ENCODE peak calls at places on chromosomes 2 and 18, in six cellular contexts. One of them, this sample, is unnamed.
A peak's percentile ranks its signal among the peaks of the same experiment; 100 is the strongest.

GRCh38 chr18:36499938-36500337 is 202.4 kb downstream of the FHOD3 start:
- DNase-seq in H7: no peak
- DNase-seq in RWPE1: no peak
- DNase-seq in BJ: no peak
- DNase-seq in GM13977: peak; percentile 57
- DNase-seq in activated CD4-positive, CD25-positive, alpha-beta regulatory T cell: no peak
- DNase-seq in this sample: peak; percentile 18

GRCh38 chr2:211114826-211115450 is 558.5 kb downstream of the CPS1 start:
- DNase-seq in H7: no peak
- DNase-seq in BJ: no peak
- DNase-seq in RWPE1: no peak
- DNase-seq in GM13977: no peak
- DNase-seq in activated CD4-positive, CD25-positive, alpha-beta regulatory T cell: no peak
- DNase-seq in this sample: no peak

GRCh38 chr18:5196253-5197031 is 615 bp downstream of the AKAIN1 start:
- DNase-seq in activated CD4-positive, CD25-positive, alpha-beta regulatory T cell: no peak
- DNase-seq in GM13977: no peak
- DNase-seq in BJ: no peak
- DNase-seq in H7: peak; percentile 73
- DNase-seq in RWPE1: no peak
- DNase-seq in this sample: no peak

GRCh38 chr2:70850905-70851304 is 15.3 kb upstream of the CD207 start:
- DNase-seq in BJ: no peak
- DNase-seq in H7: no peak
- DNase-seq in GM13977: no peak
- DNase-seq in RWPE1: no peak
- DNase-seq in activated CD4-positive, CD25-positive, alpha-beta regulatory T cell: no peak
- DNase-seq in this sample: peak; percentile 9

GRCh38 chr2:127577973-127578372 is 42.5 kb downstream of the MYO7B start:
- DNase-seq in H7: peak; percentile 21
- DNase-seq in GM13977: no peak
- DNase-seq in activated CD4-positive, CD25-positive, alpha-beta regulatory T cell: no peak
- DNase-seq in BJ: no peak
- DNase-seq in RWPE1: no peak
- DNase-seq in this sample: no peak

GRCh38 chr2:226835420-226835795 is 446 bp upstream of the RHBDD1 start:
- DNase-seq in RWPE1: peak; percentile 42
- DNase-seq in GM13977: no peak
- DNase-seq in activated CD4-positive, CD25-positive, alpha-beta regulatory T cell: peak; percentile 41
- DNase-seq in H7: peak; percentile 66
- DNase-seq in BJ: no peak
- DNase-seq in this sample: no peak

GRCh38 chr2:88738271-88738670 is 46.8 kb downstream of the RPIA start:
- DNase-seq in GM13977: no peak
- DNase-seq in activated CD4-positive, CD25-positive, alpha-beta regulatory T cell: no peak
- DNase-seq in H7: no peak
- DNase-seq in RWPE1: no peak
- DNase-seq in BJ: no peak
- DNase-seq in this sample: no peak

GRCh38 chr18:10290244-10291240 is 163.9 kb upstream of the APCDD1 start:
- DNase-seq in RWPE1: no peak
- DNase-seq in activated CD4-positive, CD25-positive, alpha-beta regulatory T cell: no peak
- DNase-seq in BJ: peak; percentile 55
- DNase-seq in H7: no peak
- DNase-seq in GM13977: peak; percentile 34
- DNase-seq in this sample: no peak

GRCh38 chr2:3254438-3254941 is 123.1 kb downstream of the EIPR1 start:
- DNase-seq in BJ: no peak
- DNase-seq in GM13977: peak; percentile 69
- DNase-seq in RWPE1: no peak
- DNase-seq in H7: no peak
- DNase-seq in activated CD4-positive, CD25-positive, alpha-beta regulatory T cell: no peak
- DNase-seq in this sample: no peak

GRCh38 chr2:238168196-238168815 is 9.5 kb downstream of the ERFE start:
- DNase-seq in H7: no peak
- DNase-seq in GM13977: peak; percentile 22
- DNase-seq in RWPE1: no peak
- DNase-seq in BJ: no peak
- DNase-seq in activated CD4-positive, CD25-positive, alpha-beta regulatory T cell: no peak
- DNase-seq in this sample: no peak

GRCh38 chr18:74499633-74500032 is 3.5 kb downstream of the CNDP2 start:
- DNase-seq in activated CD4-positive, CD25-positive, alpha-beta regulatory T cell: no peak
- DNase-seq in H7: no peak
- DNase-seq in GM13977: peak; percentile 73
- DNase-seq in RWPE1: peak; percentile 53
- DNase-seq in BJ: no peak
- DNase-seq in this sample: peak; percentile 16

GRCh38 chr2:158753561-158754302 is 41.4 kb upstream of the DAPL1 start:
- DNase-seq in activated CD4-positive, CD25-positive, alpha-beta regulatory T cell: no peak
- DNase-seq in BJ: no peak
- DNase-seq in H7: peak; percentile 63
- DNase-seq in GM13977: peak; percentile 64
- DNase-seq in RWPE1: peak; percentile 81
- DNase-seq in this sample: peak; percentile 46

GRCh38 chr2:204177977-204178522 is 241.5 kb downstream of the ICOS start:
- DNase-seq in GM13977: peak; percentile 30
- DNase-seq in H7: peak; percentile 24
- DNase-seq in BJ: no peak
- DNase-seq in activated CD4-positive, CD25-positive, alpha-beta regulatory T cell: peak; percentile 42
- DNase-seq in RWPE1: peak; percentile 6
- DNase-seq in this sample: peak; percentile 9